ENCODE peak calls at places on chromosomes 7 and 10, in ten cellular contexts. G is A549, O is cardiac muscle cell, V is transverse colon, H is fibroblast of mammary gland, K is pancreas, D is tibial nerve, Q is fibroblast of villous mesenchyme, W is cardiac fibroblast, U is upper lobe of left lung. Z is an unnamed sample.

GRCh38 chr10:74096777-74097176 is 53.9 kb downstream of the AP3M1 start:
- DNase-seq in G (no peak), O (no peak), V (no peak), H (no peak), K (no peak), D (no peak), Q (no peak), W (no peak), U (no peak), Z (peak)

GRCh38 chr10:60769406-60769805 is 8.9 kb upstream of the CDK1 start:
- DNase-seq in G (no peak), O (no peak), V (no peak), H (no peak), K (no peak), D (no peak), Q (no peak), W (no peak), U (no peak), Z (no peak)

GRCh38 chr7:133575726-133576125 is 322.8 kb downstream of the EXOC4 start:
- DNase-seq in G (no peak), O (no peak), V (no peak), H (peak), K (no peak), D (no peak), Q (no peak), W (no peak), U (no peak), Z (no peak)

GRCh38 chr7:22477876-22478450 is 22.0 kb downstream of the STEAP1B start:
- DNase-seq in G (no peak), O (peak), V (no peak), H (no peak), K (no peak), D (no peak), Q (no peak), W (no peak), U (no peak), Z (no peak)

GRCh38 chr7:92722541-92722940 is 113.8 kb downstream of the CDK6 start:
- DNase-seq in G (no peak), O (no peak), V (no peak), H (no peak), K (no peak), D (no peak), Q (no peak), W (peak), U (no peak), Z (no peak)

GRCh38 chr7:35839860-35840854 is 39.3 kb downstream of the SEPTIN7 start:
- DNase-seq in G (peak), O (peak), V (no peak), H (peak), K (no peak), D (no peak), Q (peak), W (peak), U (no peak), Z (no peak)

GRCh38 chr7:98162758-98163157 is 48.5 kb upstream of the BHLHA15 start:
- DNase-seq in G (no peak), O (no peak), V (no peak), H (no peak), K (no peak), D (no peak), Q (no peak), W (no peak), U (no peak), Z (peak)

GRCh38 chr10:8045728-8046494 is 8.6 kb upstream of the GATA3 start:
- DNase-seq in G (no peak), O (no peak), V (no peak), H (no peak), K (no peak), D (no peak), Q (no peak), W (no peak), U (no peak), Z (no peak)

GRCh38 chr7:108014200-108014599 is 11.2 kb upstream of the LAMB1 start:
- DNase-seq in G (no peak), O (no peak), V (no peak), H (no peak), K (no peak), D (no peak), Q (no peak), W (peak), U (no peak), Z (no peak)

GRCh38 chr7:156002362-156003001 is 190.2 kb upstream of the SHH start:
- DNase-seq in G (no peak), O (no peak), V (no peak), H (no peak), K (no peak), D (no peak), Q (no peak), W (no peak), U (no peak), Z (no peak)

GRCh38 chr10:18164771-18165361 is 24.6 kb downstream of the CACNB2 start:
- DNase-seq in G (no peak), O (peak), V (no peak), H (peak), K (no peak), D (no peak), Q (peak), W (peak), U (no peak), Z (no peak)

GRCh38 chr7:65962033-65962432 is 20.0 kb downstream of the GUSB start:
- DNase-seq in G (no peak), O (no peak), V (no peak), H (no peak), K (peak), D (no peak), Q (no peak), W (no peak), U (no peak), Z (no peak)

GRCh38 chr7:69818647-69819161 is 220.4 kb downstream of the AUTS2 start:
- DNase-seq in G (no peak), O (no peak), V (no peak), H (no peak), K (no peak), D (no peak), Q (no peak), W (no peak), U (no peak), Z (no peak)
- H3K4me3 ChIP-seq in G (no peak), O (no peak), V (no peak), H (no peak), K (no peak), D (no peak), Q (no peak), W (no peak), U (no peak), Z (no peak)

GRCh38 chr7:9106747-9107146 is 673.3 kb downstream of the NXPH1 start:
- DNase-seq in G (no peak), O (no peak), V (no peak), H (no peak), K (peak), D (no peak), Q (no peak), W (no peak), U (no peak), Z (no peak)
- TF ChIP-seq CTCF in G (no peak), O (no peak), V (no peak), H (no peak), K (no peak), D (no peak), Q (no peak), W (no peak), U (no peak), Z (no peak)

GRCh38 chr10:123393170-123393569 is 239.0 kb downstream of the BUB3 start:
- DNase-seq in G (no peak), O (no peak), V (no peak), H (no peak), K (no peak), D (no peak), Q (no peak), W (no peak), U (no peak), Z (peak)
- H3K4me3 ChIP-seq in G (no peak), O (no peak), V (no peak), H (no peak), K (no peak), D (no peak), Q (no peak), W (no peak), U (no peak), Z (peak)

GRCh38 chr10:29243061-29243460 is 45.8 kb upstream of the LYZL1 start:
- DNase-seq in G (no peak), O (no peak), V (no peak), H (no peak), K (no peak), D (no peak), Q (peak), W (no peak), U (no peak), Z (no peak)

GRCh38 chr10:29244978-29245377 is 43.9 kb upstream of the LYZL1 start:
- DNase-seq in G (no peak), O (no peak), V (no peak), H (no peak), K (no peak), D (no peak), Q (no peak), W (no peak), U (no peak), Z (no peak)

GRCh38 chr10:29245476-29245875 is 43.4 kb upstream of the LYZL1 start:
- DNase-seq in G (no peak), O (peak), V (no peak), H (no peak), K (no peak), D (peak), Q (no peak), W (no peak), U (no peak), Z (no peak)

GRCh38 chr10:29241925-29242324 is 46.9 kb upstream of the LYZL1 start:
- DNase-seq in G (no peak), O (no peak), V (no peak), H (no peak), K (no peak), D (no peak), Q (no peak), W (no peak), U (no peak), Z (no peak)

DNA sequence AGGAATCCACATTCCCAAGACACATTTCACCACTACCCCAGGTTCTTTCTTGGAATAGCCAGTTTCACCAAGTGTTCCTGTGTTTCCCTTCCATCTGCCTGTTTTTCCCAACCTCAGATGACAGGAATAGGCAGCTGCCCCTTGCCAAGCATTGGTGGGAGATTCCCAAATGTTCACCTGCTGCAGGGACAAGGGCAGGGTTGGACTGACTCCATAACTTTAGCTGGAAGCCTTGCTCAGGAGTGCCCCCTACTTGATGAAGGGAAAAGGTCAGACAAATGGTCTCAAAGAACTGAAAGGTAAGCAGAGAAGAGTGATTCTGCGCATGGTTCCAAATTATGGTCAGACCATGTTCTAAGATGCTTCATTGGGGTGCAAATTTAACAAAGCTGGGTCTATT is 45.1 kb upstream of the LYZL1 start:
- DNase-seq in G (no peak), O (no peak), V (no peak), H (peak), K (no peak), D (no peak), Q (no peak), W (peak), U (no peak), Z (no peak)
- TF ChIP-seq CTCF in G (peak), O (peak), V (no peak), H (peak), K (no peak), D (no peak), Q (peak), W (peak), U (no peak), Z (peak)

GRCh38 chr7:923108-924041 is 31.1 kb downstream of the ADAP1 start:
- DNase-seq in G (no peak), O (peak), V (peak), H (no peak), K (peak), D (peak), Q (peak), W (no peak), U (peak), Z (peak)

GRCh38 chr7:920351-921070 is 34.0 kb downstream of the ADAP1 start:
- DNase-seq in G (no peak), O (no peak), V (peak), H (no peak), K (peak), D (peak), Q (no peak), W (no peak), U (no peak), Z (no peak)

GRCh38 chr7:921071-921461 is 33.4 kb downstream of the ADAP1 start:
- DNase-seq in G (no peak), O (no peak), V (no peak), H (no peak), K (peak), D (no peak), Q (no peak), W (no peak), U (no peak), Z (no peak)

GRCh38 chr7:921581-922333 is 32.7 kb downstream of the ADAP1 start:
- DNase-seq in G (no peak), O (no peak), V (peak), H (no peak), K (peak), D (peak), Q (no peak), W (no peak), U (peak), Z (no peak)

GRCh38 chr7:922334-923107 is 32.0 kb downstream of the ADAP1 start:
- DNase-seq in G (no peak), O (no peak), V (peak), H (no peak), K (peak), D (peak), Q (no peak), W (no peak), U (peak), Z (no peak)
- H3K4me3 ChIP-seq in G (no peak), O (no peak), V (peak), H (no peak), K (no peak), D (peak), Q (no peak), W (no peak), U (peak), Z (peak)

GRCh38 chr7:149220534-149220933 is 18.9 kb upstream of the ZNF212 start:
- DNase-seq in G (no peak), O (peak), V (no peak), H (peak), K (no peak), D (no peak), Q (peak), W (peak), U (no peak), Z (no peak)
- TF ChIP-seq CTCF in G (no peak), O (no peak), V (no peak), H (no peak), K (no peak), D (no peak), Q (no peak), W (no peak), U (no peak), Z (no peak)